ENCODE peak calls at places on chromosomes 16 and 17, in eight cellular contexts. T is Caco-2, Q is WTC11, Y is esophagus squamous epithelium, S is lung, H is heart left ventricle, R is RWPE1, I is fibroblast of the aortic adventitia. K is an unnamed sample.

GRCh38 chr16:84499638-84500037 is 4.8 kb downstream of the MEAK7 start:
- DNase-seq in T (peak), Q (no peak), Y (no peak), S (no peak), H (no peak), R (no peak), I (no peak), K (no peak)

GRCh38 chr16:81251871-81252270 is 13.4 kb downstream of the BCO1 start:
- DNase-seq in T (peak), Q (no peak), Y (no peak), S (no peak), H (no peak), R (no peak), I (peak), K (no peak)

GRCh38 chr17:29048440-29049360 is 5.8 kb downstream of the PIPOX start:
- DNase-seq in T (peak), Q (no peak), Y (no peak), S (no peak), H (no peak), R (no peak), I (no peak), K (no peak)

GRCh38 chr16:8858994-8859912 is 9.6 kb downstream of the CARHSP1 start:
- DNase-seq in T (no peak), Q (no peak), Y (no peak), S (no peak), H (no peak), R (no peak), I (no peak), K (peak)

GRCh38 chr17:49214665-49215360 is 4.3 kb downstream of the ABI3 start:
- DNase-seq in T (no peak), Q (no peak), Y (no peak), S (no peak), H (no peak), R (no peak), I (no peak), K (peak)

GRCh38 chr16:24013733-24014645 is 178.2 kb downstream of the PRKCB start:
- DNase-seq in T (no peak), Q (no peak), Y (peak), S (no peak), H (no peak), R (peak), I (no peak), K (peak)

GRCh38 chr16:85545227-85545818 is 67.8 kb upstream of the GSE1 start:
- DNase-seq in T (no peak), Q (no peak), Y (no peak), S (no peak), H (no peak), R (no peak), I (no peak), K (no peak)

GRCh38 chr17:3532106-3532858 is 25.3 kb downstream of the TRPV3 start:
- DNase-seq in T (no peak), Q (no peak), Y (no peak), S (no peak), H (no peak), R (no peak), I (no peak), K (no peak)

GRCh38 chr17:77141846-77142449 is 1.2 kb downstream of the SEC14L1 start:
- DNase-seq in T (no peak), Q (no peak), Y (no peak), S (no peak), H (no peak), R (peak), I (no peak), K (no peak)

GRCh38 chr16:71442041-71442440 is at the start of gene TLE7:
- DNase-seq in T (no peak), Q (no peak), Y (no peak), S (no peak), H (no peak), R (no peak), I (no peak), K (no peak)

GRCh38 chr16:20799599-20799998 is 6.7 kb downstream of the ERI2 start:
- DNase-seq in T (no peak), Q (no peak), Y (no peak), S (no peak), H (no peak), R (no peak), I (peak), K (no peak)

GRCh38 chr17:67392111-67392510 is 15.0 kb downstream of the PITPNC1 start:
- DNase-seq in T (no peak), Q (no peak), Y (no peak), S (no peak), H (no peak), R (no peak), I (no peak), K (peak)

GRCh38 chr16:13510425-13511151 is 409.4 kb upstream of the ERCC4 start:
- DNase-seq in T (no peak), Q (no peak), Y (no peak), S (no peak), H (no peak), R (no peak), I (no peak), K (no peak)

GRCh38 chr16:68760671-68761275 is 23.7 kb downstream of the CDH1 start:
- DNase-seq in T (no peak), Q (no peak), Y (no peak), S (no peak), H (no peak), R (peak), I (no peak), K (peak)

GRCh38 chr17:63930951-63931575 is 1.1 kb downstream of the CD79B start:
- DNase-seq in T (no peak), Q (peak), Y (no peak), S (peak), H (peak), R (no peak), I (no peak), K (peak)

GRCh38 chr17:44829558-44830358 is at the start of gene GJC1:
- DNase-seq in T (peak), Q (peak), Y (no peak), S (no peak), H (peak), R (peak), I (no peak), K (peak)

GRCh38 chr16:62277942-62278341 is 241.7 kb upstream of the CDH8 start:
- DNase-seq in T (no peak), Q (no peak), Y (no peak), S (no peak), H (no peak), R (no peak), I (no peak), K (no peak)

GRCh38 chr17:38743556-38744171 is 4.5 kb downstream of the PCGF2 start:
- DNase-seq in T (no peak), Q (no peak), Y (no peak), S (no peak), H (peak), R (no peak), I (no peak), K (no peak)

GRCh38 chr17:43860077-43860725 is 13.2 kb downstream of the CD300LG start:
- DNase-seq in T (peak), Q (no peak), Y (no peak), S (no peak), H (no peak), R (no peak), I (peak), K (peak)

GRCh38 chr17:4509402-4509801 is 10.7 kb downstream of the SPNS2 start:
- DNase-seq in T (no peak), Q (no peak), Y (no peak), S (no peak), H (no peak), R (no peak), I (no peak), K (peak)

GRCh38 chr17:72661093-72661944 is 431.2 kb downstream of the SLC39A11 start:
- DNase-seq in T (no peak), Q (no peak), Y (no peak), S (no peak), H (no peak), R (peak), I (no peak), K (no peak)

GRCh38 chr16:1378087-1378803 is 26.5 kb downstream of the GNPTG start:
- DNase-seq in T (no peak), Q (no peak), Y (no peak), S (no peak), H (no peak), R (no peak), I (no peak), K (no peak)

GRCh38 chr17:2380225-2380922 is 20.5 kb downstream of the MNT start:
- DNase-seq in T (no peak), Q (no peak), Y (no peak), S (no peak), H (no peak), R (no peak), I (no peak), K (no peak)

GRCh38 chr17:37488009-37488604 is 1.6 kb upstream of the DUSP14 start:
- DNase-seq in T (no peak), Q (no peak), Y (no peak), S (peak), H (no peak), R (peak), I (peak), K (no peak)

GRCh38 chr17:82143333-82143732 is 45.3 kb upstream of the FASN start:
- DNase-seq in T (no peak), Q (no peak), Y (no peak), S (no peak), H (no peak), R (no peak), I (no peak), K (no peak)

GRCh38 chr17:44917456-44917855 is 2.2 kb upstream of the GFAP start:
- DNase-seq in T (no peak), Q (no peak), Y (no peak), S (no peak), H (peak), R (no peak), I (no peak), K (no peak)

GRCh38 chr17:19331134-19331533 is 31.4 kb downstream of the B9D1 start:
- DNase-seq in T (no peak), Q (no peak), Y (no peak), S (no peak), H (no peak), R (no peak), I (peak), K (no peak)

GRCh38 chr17:49249292-49249794 is 18.8 kb upstream of the PHOSPHO1 start:
- DNase-seq in T (no peak), Q (no peak), Y (no peak), S (no peak), H (peak), R (no peak), I (peak), K (no peak)

GRCh38 chr17:4541328-4542002 is 13.7 kb downstream of the MYBBP1A start:
- DNase-seq in T (no peak), Q (peak), Y (no peak), S (no peak), H (peak), R (no peak), I (no peak), K (no peak)

GRCh38 chr17:8164815-8165131 is 2.0 kb upstream of the VAMP2 start:
- DNase-seq in T (no peak), Q (no peak), Y (no peak), S (no peak), H (peak), R (no peak), I (no peak), K (no peak)

GRCh38 chr16:30004811-30005242 is 6.0 kb downstream of the DOC2A start:
- DNase-seq in T (no peak), Q (no peak), Y (no peak), S (no peak), H (peak), R (no peak), I (no peak), K (no peak)

GRCh38 chr17:78133179-78133951 is 2.8 kb downstream of the TMC8 start:
- DNase-seq in T (no peak), Q (no peak), Y (no peak), S (no peak), H (no peak), R (no peak), I (no peak), K (peak)

GRCh38 chr16:64417711-64418227 is 704.1 kb downstream of the CDH11 start:
- DNase-seq in T (no peak), Q (no peak), Y (no peak), S (no peak), H (no peak), R (no peak), I (peak), K (no peak)

GRCh38 chr17:12959441-12959840 is 58.4 kb downstream of the ELAC2 start:
- DNase-seq in T (no peak), Q (no peak), Y (no peak), S (no peak), H (no peak), R (no peak), I (peak), K (no peak)

GRCh38 chr17:50914510-50914849 is 48.3 kb upstream of the TOB1 start:
- DNase-seq in T (no peak), Q (no peak), Y (no peak), S (no peak), H (no peak), R (no peak), I (no peak), K (no peak)

GRCh38 chr16:47197536-47198179 is 53.9 kb upstream of the NETO2 start:
- DNase-seq in T (no peak), Q (no peak), Y (no peak), S (no peak), H (peak), R (no peak), I (peak), K (no peak)

GRCh38 chr17:54867634-54868033 is 33.0 kb upstream of the TOM1L1 start:
- DNase-seq in T (no peak), Q (no peak), Y (no peak), S (no peak), H (no peak), R (no peak), I (no peak), K (no peak)

DNA sequence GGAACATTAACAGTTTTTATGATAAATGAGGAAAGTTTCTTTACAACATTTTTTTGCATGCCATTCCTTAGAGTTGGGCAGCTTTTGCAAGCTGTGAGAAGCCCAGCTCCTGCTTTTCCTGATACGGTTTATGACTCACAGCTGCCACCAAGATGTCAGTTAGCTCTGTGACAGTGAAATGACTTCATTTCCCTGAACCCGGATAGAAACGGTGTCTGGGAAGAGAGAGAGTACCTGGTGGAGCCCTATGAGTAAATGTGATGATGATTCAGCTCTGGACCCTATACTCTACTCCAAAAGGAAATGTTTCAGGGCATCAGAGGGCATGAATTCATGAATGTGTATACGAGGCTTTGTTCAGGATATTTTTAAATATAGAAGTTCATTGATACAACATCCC is 366.3 kb upstream of the HSBP1 start:
- DNase-seq in T (no peak), Q (no peak), Y (no peak), S (no peak), H (no peak), R (no peak), I (no peak), K (no peak)
- TF ChIP-seq CTCF in T (no peak), Q (no peak), Y (no peak), S (no peak), H (no peak), R (no peak), I (no peak), K (no peak)

GRCh38 chr16:65576631-65577030 is 454.8 kb upstream of the CDH11 start:
- DNase-seq in T (no peak), Q (peak), Y (no peak), S (no peak), H (no peak), R (no peak), I (no peak), K (no peak)
- TF ChIP-seq CTCF in T (no peak), Q (peak), Y (no peak), S (no peak), H (no peak), R (no peak), I (no peak), K (no peak)

GRCh38 chr16:56203052-56203451 is 11.8 kb downstream of the GNAO1 start:
- DNase-seq in T (no peak), Q (peak), Y (no peak), S (no peak), H (no peak), R (no peak), I (peak), K (peak)
- TF ChIP-seq CTCF in T (no peak), Q (no peak), Y (no peak), S (peak), H (peak), R (no peak), I (no peak), K (peak)

GRCh38 chr17:17406225-17406624 is 70.6 kb upstream of the MED9 start:
- DNase-seq in T (peak), Q (no peak), Y (no peak), S (no peak), H (no peak), R (no peak), I (no peak), K (no peak)
- TF ChIP-seq CTCF in T (no peak), Q (no peak), Y (no peak), S (no peak), H (no peak), R (no peak), I (no peak), K (no peak)

GRCh38 chr17:27610304-27610676 is 20.7 kb upstream of the LGALS9 start:
- DNase-seq in T (no peak), Q (no peak), Y (no peak), S (no peak), H (peak), R (no peak), I (no peak), K (no peak)

GRCh38 chr17:27608330-27609230 is 22.4 kb upstream of the LGALS9 start:
- DNase-seq in T (no peak), Q (no peak), Y (no peak), S (no peak), H (peak), R (no peak), I (no peak), K (peak)

GRCh38 chr17:27607692-27608091 is 23.3 kb upstream of the LGALS9 start:
- DNase-seq in T (no peak), Q (no peak), Y (no peak), S (no peak), H (peak), R (no peak), I (no peak), K (no peak)

GRCh38 chr17:27612160-27612767 is 18.7 kb upstream of the LGALS9 start:
- DNase-seq in T (no peak), Q (no peak), Y (no peak), S (no peak), H (no peak), R (no peak), I (no peak), K (no peak)

GRCh38 chr17:27609606-27610303 is 21.2 kb upstream of the LGALS9 start:
- DNase-seq in T (peak), Q (peak), Y (no peak), S (no peak), H (peak), R (peak), I (peak), K (peak)
- TF ChIP-seq CTCF in T (peak), Q (peak), Y (no peak), S (peak), H (peak), R (peak), I (peak), K (peak)

GRCh38 chr16:2455081-2455845 is 4.6 kb upstream of the TEDC2 start:
- DNase-seq in T (no peak), Q (no peak), Y (no peak), S (no peak), H (no peak), R (no peak), I (no peak), K (no peak)
- TF ChIP-seq CTCF in T (no peak), Q (no peak), Y (no peak), S (no peak), H (no peak), R (no peak), I (no peak), K (no peak)

DNA sequence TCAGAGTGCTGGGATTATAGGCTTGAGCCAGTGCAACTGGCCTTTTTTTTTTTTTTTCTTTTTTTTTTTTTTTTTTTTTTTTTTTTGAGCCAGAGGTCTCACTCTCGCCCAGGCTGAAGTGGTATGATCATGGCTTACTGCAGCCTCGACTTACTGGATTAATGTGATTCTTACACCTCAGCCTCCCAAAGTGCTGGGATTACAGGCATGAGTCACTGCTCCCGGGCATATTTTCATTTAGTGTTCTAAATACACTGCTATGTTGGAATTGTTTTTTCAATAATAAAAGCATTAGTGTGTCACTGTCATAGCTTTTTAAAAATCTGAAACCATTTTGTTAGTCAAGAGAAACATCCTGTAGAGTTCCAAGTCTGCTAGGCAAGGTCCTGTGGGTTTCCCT is 40.3 kb downstream of the NDE1 start:
- DNase-seq in T (no peak), Q (no peak), Y (no peak), S (no peak), H (no peak), R (no peak), I (no peak), K (no peak)
- TF ChIP-seq CTCF in T (no peak), Q (no peak), Y (no peak), S (no peak), H (no peak), R (no peak), I (no peak), K (no peak)

DNA sequence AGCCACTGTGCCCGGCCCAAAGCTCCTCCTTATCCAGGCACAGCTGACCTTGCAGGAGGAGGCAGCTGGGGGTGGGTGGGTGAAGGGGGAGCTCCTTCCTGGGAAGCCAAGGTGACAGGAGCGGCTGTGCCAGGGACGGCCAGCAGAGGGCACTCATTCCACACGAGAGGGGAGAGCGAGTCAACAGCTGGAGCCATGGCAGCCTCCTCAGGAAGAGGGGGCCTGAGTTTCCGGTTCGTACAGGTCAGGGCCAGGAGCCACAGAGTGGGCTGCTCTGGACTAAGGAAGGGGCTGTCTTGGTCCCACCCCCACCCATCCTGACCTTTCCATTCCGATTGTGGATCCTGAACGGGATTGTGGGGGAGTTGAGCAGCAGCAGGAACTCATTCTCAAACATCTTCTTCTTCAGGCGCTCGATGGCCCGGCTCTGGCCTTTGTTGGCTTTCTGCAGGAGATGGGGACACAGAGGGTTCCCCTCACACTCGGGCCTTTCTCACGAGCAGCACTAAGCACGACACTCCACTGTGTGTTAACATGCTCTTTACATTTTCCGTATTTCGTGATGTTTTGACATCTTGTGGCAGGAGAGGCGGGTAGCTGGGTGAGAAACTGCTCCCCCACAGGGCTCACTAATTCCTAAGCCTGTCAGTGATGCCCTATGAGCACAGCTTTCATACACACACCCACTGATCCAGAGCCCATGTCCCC is 61.6 kb downstream of the TIMM22 start:
- DNase-seq in T (peak), Q (peak), Y (no peak), S (peak), H (peak), R (peak), I (peak), K (peak)
- TF ChIP-seq CTCF in T (peak), Q (peak), Y (peak), S (peak), H (peak), R (peak), I (peak), K (peak)